ENCODE peak calls at places on chromosomes 7 and 10, in six cellular contexts. I, Z, C, T, U and E are unnamed samples.

GRCh38 chr7:74178632-74179031 is 4.5 kb downstream of the EIF4H start:
- DNase-seq in I (no peak), Z (peak), C (no peak), T (no peak), U (peak), E (no peak)

GRCh38 chr10:63681965-63682704 is 160.9 kb downstream of the REEP3 start:
- DNase-seq in I (no peak), Z (peak), C (no peak), T (no peak), U (peak), E (no peak)

GRCh38 chr10:99775850-99776249 is 6.6 kb upstream of the ABCC2 start:
- DNase-seq in I (no peak), Z (peak), C (no peak), T (no peak), U (peak), E (no peak)

GRCh38 chr7:138880881-138881577 is 83.0 kb upstream of the ATP6V0A4 start:
- DNase-seq in I (no peak), Z (no peak), C (peak), T (no peak), U (no peak), E (peak)

GRCh38 chr7:52749880-52750279 is 285.6 kb upstream of the POM121L12 start:
- DNase-seq in I (no peak), Z (no peak), C (no peak), T (no peak), U (no peak), E (no peak)

GRCh38 chr7:4745971-4746919 is 29.2 kb upstream of the AP5Z1 start:
- DNase-seq in I (no peak), Z (peak), C (no peak), T (peak), U (no peak), E (no peak)

GRCh38 chr7:73541722-73542121 is 15.8 kb downstream of the BCL7B start:
- DNase-seq in I (no peak), Z (no peak), C (no peak), T (no peak), U (no peak), E (no peak)

GRCh38 chr10:5441106-5441505 is 28.7 kb downstream of the NET1 start:
- DNase-seq in I (no peak), Z (no peak), C (no peak), T (no peak), U (no peak), E (no peak)

GRCh38 chr10:79123547-79123963 is 54.8 kb downstream of the ZMIZ1 start:
- DNase-seq in I (no peak), Z (no peak), C (no peak), T (no peak), U (peak), E (no peak)

GRCh38 chr7:155346285-155346684 is 48.6 kb downstream of the INSIG1 start:
- DNase-seq in I (no peak), Z (no peak), C (no peak), T (no peak), U (no peak), E (no peak)